ENCODE peak calls at places on chromosome 7, in four cellular contexts. U, K, R and S are unnamed samples.
A peak's percentile ranks its signal among the peaks of the same experiment; 100 is the strongest.

GRCh38 chr7:122412886-122413285 is 108.3 kb upstream of the FEZF1 start:
- DNase-seq in U (no peak), K (peak; percentile 93), R (peak; percentile 10), S (peak; percentile 21)

GRCh38 chr7:92064414-92065029 is 69.8 kb downstream of the CYP51A1 start:
- DNase-seq in U (no peak), K (no peak), R (no peak), S (no peak)

GRCh38 chr7:40418983-40419382 is 284.2 kb downstream of the SUGCT start:
- DNase-seq in U (no peak), K (no peak), R (no peak), S (no peak)

GRCh38 chr7:122602800-122603199 is 96.1 kb downstream of the RNF133 start:
- DNase-seq in U (no peak), K (no peak), R (no peak), S (no peak)

GRCh38 chr7:44275146-44275545 is 50.2 kb downstream of the CAMK2B start:
- DNase-seq in U (no peak), K (no peak), R (no peak), S (no peak)

GRCh38 chr7:22563621-22564241 is 63.7 kb upstream of the STEAP1B start:
- DNase-seq in U (no peak), K (no peak), R (no peak), S (no peak)

GRCh38 chr7:43647314-43647691 is 64.4 kb downstream of the STK17A start:
- DNase-seq in U (no peak), K (peak; percentile 69), R (peak; percentile 31), S (no peak)

GRCh38 chr7:157928808-157929425 is 592.1 kb downstream of the DNAJB6 start:
- DNase-seq in U (peak; percentile 7), K (no peak), R (no peak), S (no peak)

GRCh38 chr7:20158684-20159083 is 58.5 kb downstream of the MACC1 start:
- DNase-seq in U (no peak), K (peak; percentile 58), R (peak; percentile 18), S (no peak)

GRCh38 chr7:113774182-113774807 is 144.5 kb downstream of the PPP1R3A start:
- DNase-seq in U (no peak), K (peak; percentile 69), R (peak; percentile 58), S (peak; percentile 30)

GRCh38 chr7:114048386-114049235 is 129.8 kb upstream of the PPP1R3A start:
- DNase-seq in U (no peak), K (peak; percentile 42), R (peak; percentile 6), S (no peak)

GRCh38 chr7:134128829-134129228 is 1.7 kb downstream of the LRGUK start:
- DNase-seq in U (no peak), K (no peak), R (no peak), S (no peak)

GRCh38 chr7:94848531-94848930 is 58.9 kb upstream of the PPP1R9A start:
- DNase-seq in U (no peak), K (no peak), R (no peak), S (no peak)

GRCh38 chr7:29485376-29486190 is 78.1 kb upstream of the PRR15 start:
- DNase-seq in U (no peak), K (no peak), R (no peak), S (no peak)

GRCh38 chr7:158185653-158186052 is 402.0 kb downstream of the PTPRN2 start:
- DNase-seq in U (no peak), K (no peak), R (no peak), S (no peak)

GRCh38 chr7:8938036-8938435 is 504.6 kb downstream of the NXPH1 start:
- DNase-seq in U (no peak), K (no peak), R (no peak), S (no peak)

GRCh38 chr7:42672339-42672990 is 239.4 kb downstream of the C7orf25 start:
- DNase-seq in U (no peak), K (no peak), R (no peak), S (no peak)

GRCh38 chr7:88300401-88300800 is 6.3 kb downstream of the STEAP4 start:
- DNase-seq in U (no peak), K (no peak), R (no peak), S (no peak)

GRCh38 chr7:117871401-117871777 is 1.9 kb downstream of the CTTNBP2 start:
- DNase-seq in U (no peak), K (no peak), R (no peak), S (no peak)

GRCh38 chr7:153258686-153259085 is 499.1 kb downstream of the ACTR3B start:
- DNase-seq in U (no peak), K (no peak), R (no peak), S (no peak)

GRCh38 chr7:140440593-140440992 is 36.7 kb downstream of the RAB19 start:
- DNase-seq in U (no peak), K (no peak), R (no peak), S (no peak)

GRCh38 chr7:99733448-99733847 is 1.5 kb downstream of the CYP3A7 start:
- DNase-seq in U (no peak), K (no peak), R (peak; percentile 14), S (no peak)

GRCh38 chr7:142263598-142264380 is 5.9 kb upstream of the PRSS58 start:
- DNase-seq in U (no peak), K (no peak), R (no peak), S (no peak)

GRCh38 chr7:124688991-124689390 is 76.6 kb downstream of the GPR37 start:
- DNase-seq in U (no peak), K (peak; percentile 30), R (no peak), S (no peak)

GRCh38 chr7:46720761-46721160 is 799.7 kb upstream of the IGFBP3 start:
- DNase-seq in U (no peak), K (no peak), R (no peak), S (no peak)

GRCh38 chr7:145839814-145840213 is 276.8 kb upstream of the CNTNAP2 start:
- DNase-seq in U (no peak), K (no peak), R (no peak), S (no peak)

GRCh38 chr7:105794741-105795729 is 81.4 kb downstream of the ATXN7L1 start:
- DNase-seq in U (no peak), K (peak; percentile 87), R (no peak), S (peak; percentile 34)

GRCh38 chr7:26948617-26949118 is 84.3 kb upstream of the SKAP2 start:
- DNase-seq in U (no peak), K (no peak), R (no peak), S (no peak)

GRCh38 chr7:155141562-155141961 is 71.4 kb downstream of the HTR5A start:
- DNase-seq in U (no peak), K (no peak), R (no peak), S (no peak)

GRCh38 chr7:4737300-4737699 is 38.1 kb upstream of the AP5Z1 start:
- DNase-seq in U (no peak), K (no peak), R (no peak), S (no peak)

GRCh38 chr7:12025246-12025645 is 185.8 kb upstream of the TMEM106B start:
- DNase-seq in U (no peak), K (no peak), R (no peak), S (no peak)

GRCh38 chr7:1288390-1288995 is 55.8 kb downstream of the UNCX start:
- DNase-seq in U (no peak), K (no peak), R (no peak), S (no peak)

GRCh38 chr7:80937336-80937735 is 18.5 kb upstream of the SEMA3C start:
- DNase-seq in U (no peak), K (no peak), R (no peak), S (no peak)

GRCh38 chr7:16004661-16005060 is 318.2 kb upstream of the MEOX2 start:
- DNase-seq in U (no peak), K (no peak), R (no peak), S (no peak)

GRCh38 chr7:101017099-101017777 is 2.6 kb upstream of the MUC17 start:
- DNase-seq in U (peak; percentile 67), K (peak; percentile 80), R (peak; percentile 76), S (peak; percentile 67)

GRCh38 chr7:86826948-86827347 is 183.2 kb downstream of the GRM3 start:
- DNase-seq in U (no peak), K (no peak), R (no peak), S (no peak)

GRCh38 chr7:100393233-100393905 is 20.1 kb downstream of the PILRA start:
- DNase-seq in U (no peak), K (no peak), R (no peak), S (no peak)

GRCh38 chr7:103796296-103796962 is 193.0 kb downstream of the RELN start:
- DNase-seq in U (no peak), K (no peak), R (no peak), S (no peak)

GRCh38 chr7:34620425-34620824 is 37.6 kb upstream of the NPSR1 start:
- DNase-seq in U (no peak), K (no peak), R (no peak), S (no peak)

GRCh38 chr7:12490105-12490688 is 80.3 kb upstream of the SCIN start:
- DNase-seq in U (no peak), K (peak; percentile 61), R (peak; percentile 51), S (no peak)